ENCODE peak calls at places on chromosome 18, in five cellular contexts. K is GM23248; G is left lung; H is effector memory CD4-positive, alpha-beta T cell; O is heart right ventricle. R is an unnamed sample. For H3K4me1, the result is how much of the 10 kb centered on the place peaks cover.

GRCh38 chr18:3117493-3118192 is 102.1 kb downstream of the MYOM1 start:
- DNase-seq in K (no peak), G (no peak), H (no peak), O (no peak), R (no peak)

GRCh38 chr18:78860117-78860516 is 119.5 kb upstream of the SALL3 start:
- DNase-seq in K (no peak), G (no peak), H (no peak), O (no peak), R (no peak)

GRCh38 chr18:70290482-70291294 is 1.8 kb downstream of the SOCS6 start:
- DNase-seq in K (no peak), G (no peak), H (no peak), O (no peak), R (no peak)

GRCh38 chr18:41371718-41372117 is 583.3 kb upstream of the PIK3C3 start:
- DNase-seq in K (peak), G (no peak), H (no peak), O (peak), R (no peak)

GRCh38 chr18:49656098-49656591 is 94.3 kb downstream of the LIPG start:
- DNase-seq in K (peak), G (no peak), H (no peak), O (no peak), R (peak)

GRCh38 chr18:59814872-59815271 is 84.9 kb upstream of the PMAIP1 start:
- DNase-seq in K (peak), G (no peak), H (no peak), O (no peak), R (peak)

GRCh38 chr18:60053747-60054304 is 154.0 kb downstream of the PMAIP1 start:
- DNase-seq in K (peak), G (no peak), H (no peak), O (no peak), R (peak)

GRCh38 chr18:11570770-11571169 is 38.6 kb upstream of the SLC35G4 start:
- DNase-seq in K (peak), G (no peak), H (no peak), O (no peak), R (peak)

GRCh38 chr18:7817596-7817995 is 250.5 kb downstream of the PTPRM start:
- DNase-seq in K (peak), G (no peak), H (no peak), O (no peak), R (no peak)

GRCh38 chr18:22872894-22873537 is 60.1 kb upstream of the RBBP8 start:
- DNase-seq in K (no peak), G (no peak), H (no peak), O (no peak), R (no peak)

GRCh38 chr18:22470511-22471181 is 52.9 kb upstream of the CTAGE1 start:
- DNase-seq in K (peak), G (no peak), H (no peak), O (peak), R (no peak)

GRCh38 chr18:37335337-37335736 is 230.3 kb downstream of the CELF4 start:
- DNase-seq in K (peak), G (no peak), H (no peak), O (no peak), R (no peak)

GRCh38 chr18:23138470-23138869 is 3.2 kb downstream of the CABLES1 start:
- DNase-seq in K (no peak), G (peak), H (no peak), O (peak), R (no peak)

GRCh38 chr18:24136967-24137373 is 1.9 kb upstream of the CABYR start:
- DNase-seq in K (no peak), G (no peak), H (no peak), O (no peak), R (no peak)

GRCh38 chr18:57051586-57052044 is 95.3 kb upstream of the BOD1L2 start:
- DNase-seq in K (no peak), G (no peak), H (no peak), O (no peak), R (no peak)

GRCh38 chr18:72849671-72850070 is 18.1 kb downstream of the NETO1 start:
- DNase-seq in K (no peak), G (no peak), H (no peak), O (no peak), R (no peak)

GRCh38 chr18:49561127-49561376 is 805 bp upstream of the LIPG start:
- DNase-seq in K (peak), G (no peak), H (no peak), O (no peak), R (no peak)

GRCh38 chr18:46646468-46646867 is 10.6 kb downstream of the LOXHD1 start:
- DNase-seq in K (no peak), G (no peak), H (no peak), O (no peak), R (no peak)

GRCh38 chr18:75377975-75378673 is 49.4 kb downstream of the SMIM21 start:
- DNase-seq in K (peak), G (no peak), H (no peak), O (no peak), R (no peak)

GRCh38 chr18:45702871-45703270 is 21.1 kb upstream of the SLC14A1 start:
- DNase-seq in K (peak), G (no peak), H (no peak), O (no peak), R (no peak)

GRCh38 chr18:12606592-12607315 is 51.2 kb downstream of the SPIRE1 start:
- DNase-seq in K (peak), G (no peak), H (no peak), O (no peak), R (peak)

GRCh38 chr18:23077493-23078256 is 57.6 kb upstream of the CABLES1 start:
- DNase-seq in K (no peak), G (no peak), H (no peak), O (no peak), R (no peak)

GRCh38 chr18:31072175-31072574 is 29.6 kb upstream of the DSC3 start:
- DNase-seq in K (no peak), G (no peak), H (no peak), O (no peak), R (no peak)

GRCh38 chr18:76404345-76404831 is 90.7 kb downstream of the ZNF516 start:
- DNase-seq in K (no peak), G (no peak), H (no peak), O (no peak), R (no peak)

GRCh38 chr18:50870138-50870845 is 8.6 kb upstream of the ME2 start:
- DNase-seq in K (peak), G (peak), H (no peak), O (no peak), R (peak)

GRCh38 chr18:65725421-65726050 is 25.3 kb upstream of the CDH7 start:
- DNase-seq in K (no peak), G (no peak), H (no peak), O (peak), R (no peak)

GRCh38 chr18:11669271-11669947 is 19.7 kb upstream of the GNAL start:
- DNase-seq in K (no peak), G (no peak), H (no peak), O (no peak), R (no peak)

GRCh38 chr18:3649559-3650426 is 199.8 kb downstream of the TGIF1 start:
- DNase-seq in K (peak), G (no peak), H (no peak), O (no peak), R (peak)

GRCh38 chr18:31610841-31611240 is 19.2 kb downstream of the TTR start:
- DNase-seq in K (peak), G (no peak), H (no peak), O (no peak), R (no peak)

GRCh38 chr18:35024965-35025364 is 16.2 kb upstream of the MAPRE2 start:
- DNase-seq in K (peak), G (peak), H (no peak), O (peak), R (no peak)

GRCh38 chr18:22956226-22956625 is 23.1 kb downstream of the RBBP8 start:
- DNase-seq in K (no peak), G (no peak), H (no peak), O (no peak), R (no peak)

GRCh38 chr18:34767601-34768027 is 57.5 kb downstream of the DTNA start:
- DNase-seq in K (peak), G (no peak), H (no peak), O (no peak), R (peak)

DNA sequence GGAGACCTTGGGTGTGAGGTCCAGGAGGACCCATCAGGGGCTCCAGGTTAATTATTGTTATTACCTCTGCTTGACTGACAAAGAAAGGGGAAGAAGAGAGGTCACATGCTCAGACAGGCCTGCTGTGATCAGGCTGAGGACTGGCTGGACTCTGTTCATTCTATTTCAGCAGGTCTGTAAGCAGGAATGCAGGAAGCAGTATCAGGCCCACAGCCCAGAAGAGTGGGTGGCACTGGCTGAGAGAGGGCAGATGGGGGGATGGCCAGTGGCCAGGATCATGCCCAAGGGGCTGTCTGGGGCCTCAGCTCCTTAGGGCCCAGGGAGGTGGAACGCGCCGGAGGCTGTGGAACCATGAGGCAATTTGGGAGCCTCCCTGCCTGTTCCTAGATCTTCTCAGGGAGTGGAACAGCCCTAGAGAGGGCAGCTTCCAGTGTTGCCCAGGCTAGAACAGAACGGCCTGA is 43.7 kb upstream of the ZBTB7C start:
- DNase-seq in K (peak), G (no peak), H (no peak), O (no peak), R (no peak)
- H3K27ac ChIP-seq in K (no peak), G (no peak), H (no peak), O (no peak), R (no peak)

GRCh38 chr18:21362921-21363320 is 120.9 kb downstream of the GREB1L start:
- DNase-seq in K (peak), G (no peak), H (no peak), O (no peak), R (no peak)
- H3K4me1 ChIP-seq in K (under half), G (under half), H (under half), O (under half), R (under half)

DNA sequence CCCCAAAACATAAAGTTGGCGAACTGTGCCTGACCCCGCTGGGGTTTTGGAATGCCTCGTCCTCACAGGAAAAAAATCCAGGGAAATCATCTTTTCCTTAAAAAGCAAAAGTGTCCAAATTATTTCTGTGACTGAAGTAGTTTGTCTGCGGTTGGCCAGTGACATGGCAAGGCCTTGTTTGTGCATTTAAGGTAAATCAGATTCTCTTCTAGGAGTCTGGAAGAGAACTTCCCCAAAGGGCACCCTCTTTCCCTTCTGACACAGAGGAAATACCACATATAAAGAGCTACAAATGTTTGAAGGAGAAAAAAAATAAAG is 737 bp upstream of the CYB5A start:
- DNase-seq in K (no peak), G (no peak), H (no peak), O (no peak), R (no peak)
- H3K27ac ChIP-seq in K (peak), G (peak), H (peak), O (peak), R (no peak)

GRCh38 chr18:6056171-6056932 is 161.0 kb upstream of the TMEM200C start:
- DNase-seq in K (peak), G (no peak), H (no peak), O (no peak), R (peak)

GRCh38 chr18:6057604-6058003 is 162.3 kb upstream of the TMEM200C start:
- DNase-seq in K (peak), G (no peak), H (no peak), O (no peak), R (no peak)

GRCh38 chr18:6052449-6052913 is 157.2 kb upstream of the TMEM200C start:
- DNase-seq in K (no peak), G (no peak), H (no peak), O (no peak), R (no peak)

GRCh38 chr18:6054443-6054842 is 159.1 kb upstream of the TMEM200C start:
- DNase-seq in K (no peak), G (no peak), H (no peak), O (no peak), R (no peak)

GRCh38 chr18:6055711-6056110 is 160.4 kb upstream of the TMEM200C start:
- DNase-seq in K (peak), G (no peak), H (no peak), O (no peak), R (peak)
- H3K4me1 ChIP-seq in K (under half), G (under half), H (under half), O (under half), R (under half)

GRCh38 chr18:26210147-26210546 is 16.1 kb upstream of the TAF4B start:
- DNase-seq in K (no peak), G (no peak), H (no peak), O (no peak), R (no peak)

GRCh38 chr18:26215247-26215970 is 10.8 kb upstream of the TAF4B start:
- DNase-seq in K (no peak), G (no peak), H (peak), O (no peak), R (no peak)
- H3K27ac ChIP-seq in K (no peak), G (no peak), H (peak), O (no peak), R (no peak)

GRCh38 chr18:80249217-80250093 is 2.1 kb upstream of the PARD6G start:
- DNase-seq in K (peak), G (no peak), H (no peak), O (no peak), R (no peak)
- H3K4me1 ChIP-seq in K (under half), G (under half), H (under half), O (under half), R (under half)

R was measured in SJSA1.